ENCODE peak calls at places on chromosomes 2 and 18, in five cellular contexts. Q is cardiac muscle cell, L is HTR-8/SVneo, O is AG04450, M is adipocyte. F is an unnamed sample.

GRCh38 chr2:108925286-108925685 is 63.7 kb downstream of the EDAR start:
- DNase-seq in Q (no peak), L (no peak), O (no peak), M (no peak), F (no peak)

GRCh38 chr2:102029952-102030351 is 38.2 kb downstream of the IL1R2 start:
- DNase-seq in Q (no peak), L (no peak), O (no peak), M (no peak), F (no peak)

GRCh38 chr2:132424526-132425121 is 8.0 kb downstream of the GPR39 start:
- DNase-seq in Q (peak), L (no peak), O (no peak), M (peak), F (no peak)

GRCh38 chr2:141630531-141630930 is 500.3 kb downstream of the LRP1B start:
- DNase-seq in Q (no peak), L (no peak), O (no peak), M (peak), F (no peak)

GRCh38 chr18:58043452-58044369 is at the start of gene NEDD4L:
- DNase-seq in Q (peak), L (peak), O (peak), M (peak), F (peak)

GRCh38 chr2:150296795-150297546 is 190.5 kb downstream of the RND3 start:
- DNase-seq in Q (peak), L (no peak), O (peak), M (peak), F (no peak)

GRCh38 chr2:174263989-174264388 is 15.7 kb upstream of the OLA1 start:
- DNase-seq in Q (peak), L (peak), O (no peak), M (peak), F (no peak)

GRCh38 chr2:103152556-103152955 is 390.7 kb downstream of the TMEM182 start:
- DNase-seq in Q (no peak), L (no peak), O (no peak), M (no peak), F (no peak)

GRCh38 chr2:46351388-46352141 is 54.4 kb downstream of the EPAS1 start:
- DNase-seq in Q (no peak), L (no peak), O (no peak), M (no peak), F (no peak)

GRCh38 chr2:40300391-40300790 is 151.5 kb downstream of the SLC8A1 start:
- DNase-seq in Q (no peak), L (no peak), O (no peak), M (peak), F (no peak)

GRCh38 chr2:27753744-27754588 is 17.6 kb upstream of the MRPL33 start:
- DNase-seq in Q (peak), L (peak), O (no peak), M (peak), F (no peak)

GRCh38 chr2:144330951-144331651 is 188.8 kb downstream of the ZEB2 start:
- DNase-seq in Q (peak), L (no peak), O (no peak), M (peak), F (no peak)

GRCh38 chr2:25174192-25174861 is 5.9 kb upstream of the POMC start:
- DNase-seq in Q (no peak), L (no peak), O (no peak), M (no peak), F (no peak)

GRCh38 chr2:241553981-241554380 is 4.6 kb upstream of the BOK start:
- DNase-seq in Q (no peak), L (no peak), O (no peak), M (no peak), F (no peak)

GRCh38 chr2:70967189-70967588 is 11.2 kb upstream of the ANKRD53 start:
- DNase-seq in Q (no peak), L (no peak), O (no peak), M (no peak), F (no peak)